ENCODE peak calls at places on chromosomes 3 and 15, in six cellular contexts. One of them, this sample, is unnamed.

GRCh38 chr3:115858995-115859807 is 235.9 kb downstream of the GAP43 start:
- DNase-seq in AG04450: no peak
- DNase-seq in spleen: no peak
- DNase-seq in pancreas: no peak
- DNase-seq in A549: no peak
- DNase-seq in tibial nerve: no peak
- DNase-seq in this sample: no peak

GRCh38 chr3:183664913-183665381 is 29.5 kb downstream of the KLHL24 start:
- DNase-seq in AG04450: peak; percentile 78
- DNase-seq in spleen: no peak
- DNase-seq in pancreas: no peak
- DNase-seq in A549: no peak
- DNase-seq in tibial nerve: no peak
- DNase-seq in this sample: no peak

GRCh38 chr15:67176195-67176971 is 78.1 kb downstream of the AAGAB start:
- DNase-seq in AG04450: no peak
- DNase-seq in spleen: no peak
- DNase-seq in pancreas: no peak
- DNase-seq in A549: no peak
- DNase-seq in tibial nerve: no peak
- DNase-seq in this sample: no peak

GRCh38 chr3:72748659-72749058 is 99.6 kb downstream of the SHQ1 start:
- DNase-seq in AG04450: no peak
- DNase-seq in spleen: no peak
- DNase-seq in pancreas: no peak
- DNase-seq in A549: no peak
- DNase-seq in tibial nerve: no peak
- DNase-seq in this sample: no peak

GRCh38 chr3:141710888-141711616 is 27.0 kb upstream of the RNF7 start:
- DNase-seq in AG04450: peak; percentile 57
- DNase-seq in spleen: no peak
- DNase-seq in pancreas: no peak
- DNase-seq in A549: no peak
- DNase-seq in tibial nerve: no peak
- DNase-seq in this sample: no peak

GRCh38 chr3:37116998-37117397 is 57.4 kb downstream of the LRRFIP2 start:
- DNase-seq in AG04450: no peak
- DNase-seq in spleen: no peak
- DNase-seq in pancreas: no peak
- DNase-seq in A549: no peak
- DNase-seq in tibial nerve: no peak
- DNase-seq in this sample: no peak

GRCh38 chr3:33395900-33396299 is 44.3 kb downstream of the UBP1 start:
- DNase-seq in AG04450: no peak
- DNase-seq in spleen: no peak
- DNase-seq in pancreas: no peak
- DNase-seq in A549: no peak
- DNase-seq in tibial nerve: no peak
- DNase-seq in this sample: no peak

GRCh38 chr3:94307588-94307987 is 244.7 kb downstream of the NSUN3 start:
- DNase-seq in AG04450: no peak
- DNase-seq in spleen: no peak
- DNase-seq in pancreas: no peak
- DNase-seq in A549: no peak
- DNase-seq in tibial nerve: no peak
- DNase-seq in this sample: no peak

GRCh38 chr15:101523560-101523940 is 34.0 kb upstream of the PCSK6 start:
- DNase-seq in AG04450: no peak
- DNase-seq in spleen: peak; percentile 65
- DNase-seq in pancreas: no peak
- DNase-seq in A549: no peak
- DNase-seq in tibial nerve: no peak
- DNase-seq in this sample: no peak

GRCh38 chr15:74157868-74158827 is 15.4 kb upstream of the ISLR start:
- DNase-seq in AG04450: no peak
- DNase-seq in spleen: no peak
- DNase-seq in pancreas: no peak
- DNase-seq in A549: no peak
- DNase-seq in tibial nerve: no peak
- DNase-seq in this sample: no peak

GRCh38 chr3:184155644-184156521 is 706 bp downstream of the DVL3 start:
- DNase-seq in AG04450: no peak
- DNase-seq in spleen: peak; percentile 90
- DNase-seq in pancreas: no peak
- DNase-seq in A549: no peak
- DNase-seq in tibial nerve: no peak
- DNase-seq in this sample: no peak

GRCh38 chr3:51953445-51953844 is 1.7 kb upstream of the GPR62 start:
- DNase-seq in AG04450: peak; percentile 49
- DNase-seq in spleen: no peak
- DNase-seq in pancreas: peak; percentile 2
- DNase-seq in A549: no peak
- DNase-seq in tibial nerve: no peak
- DNase-seq in this sample: no peak

GRCh38 chr15:45536951-45537350 is 14.4 kb upstream of the SLC30A4 start:
- DNase-seq in AG04450: no peak
- DNase-seq in spleen: no peak
- DNase-seq in pancreas: no peak
- DNase-seq in A549: no peak
- DNase-seq in tibial nerve: no peak
- DNase-seq in this sample: no peak

GRCh38 chr15:58666957-58667356 is 82.5 kb downstream of the ADAM10 start:
- DNase-seq in AG04450: no peak
- DNase-seq in spleen: no peak
- DNase-seq in pancreas: no peak
- DNase-seq in A549: no peak
- DNase-seq in tibial nerve: no peak
- DNase-seq in this sample: no peak

GRCh38 chr3:156682963-156683362 is 8.6 kb downstream of the TIPARP start:
- DNase-seq in AG04450: no peak
- DNase-seq in spleen: no peak
- DNase-seq in pancreas: no peak
- DNase-seq in A549: no peak
- DNase-seq in tibial nerve: no peak
- DNase-seq in this sample: no peak

GRCh38 chr15:77421370-77421700 is 647 bp downstream of the HMG20A start:
- DNase-seq in AG04450: no peak
- DNase-seq in spleen: no peak
- DNase-seq in pancreas: no peak
- DNase-seq in A549: peak; percentile 28
- DNase-seq in tibial nerve: no peak
- DNase-seq in this sample: no peak

GRCh38 chr3:43024183-43024865 is 45.2 kb downstream of the GASK1A start:
- DNase-seq in AG04450: no peak
- DNase-seq in spleen: no peak
- DNase-seq in pancreas: no peak
- DNase-seq in A549: no peak
- DNase-seq in tibial nerve: no peak
- DNase-seq in this sample: no peak

GRCh38 chr3:137792633-137793271 is 28.6 kb downstream of the SOX14 start:
- DNase-seq in AG04450: no peak
- DNase-seq in spleen: no peak
- DNase-seq in pancreas: no peak
- DNase-seq in A549: no peak
- DNase-seq in tibial nerve: peak; percentile 36
- DNase-seq in this sample: no peak

GRCh38 chr3:185362850-185363661 is at the start of gene MAP3K13:
- DNase-seq in AG04450: peak; percentile 78
- DNase-seq in spleen: peak; percentile 82
- DNase-seq in pancreas: peak; percentile 78
- DNase-seq in A549: peak; percentile 79
- DNase-seq in tibial nerve: peak; percentile 77
- DNase-seq in this sample: peak; percentile 21

GRCh38 chr15:60835000-60835399 is 356.1 kb upstream of the ICE2 start:
- DNase-seq in AG04450: no peak
- DNase-seq in spleen: no peak
- DNase-seq in pancreas: no peak
- DNase-seq in A549: no peak
- DNase-seq in tibial nerve: no peak
- DNase-seq in this sample: no peak

GRCh38 chr15:90557651-90558084 is 27.9 kb downstream of the CRTC3 start:
- DNase-seq in AG04450: no peak
- DNase-seq in spleen: no peak
- DNase-seq in pancreas: peak; percentile 88
- DNase-seq in A549: no peak
- DNase-seq in tibial nerve: peak; percentile 93
- DNase-seq in this sample: no peak

GRCh38 chr15:57118013-57118799 is 199.8 kb downstream of the TCF12 start:
- DNase-seq in AG04450: no peak
- DNase-seq in spleen: no peak
- DNase-seq in pancreas: no peak
- DNase-seq in A549: no peak
- DNase-seq in tibial nerve: no peak
- DNase-seq in this sample: no peak

GRCh38 chr3:192857148-192857735 is 60.4 kb downstream of the MB21D2 start:
- DNase-seq in AG04450: no peak
- DNase-seq in spleen: no peak
- DNase-seq in pancreas: no peak
- DNase-seq in A549: no peak
- DNase-seq in tibial nerve: no peak
- DNase-seq in this sample: no peak

GRCh38 chr15:88604972-88605506 is 16.1 kb upstream of the AEN start:
- DNase-seq in AG04450: no peak
- DNase-seq in spleen: no peak
- DNase-seq in pancreas: peak; percentile 67
- DNase-seq in A549: no peak
- DNase-seq in tibial nerve: no peak
- DNase-seq in this sample: no peak

GRCh38 chr15:91861223-91861622 is 7.7 kb downstream of the SLCO3A1 start:
- DNase-seq in AG04450: no peak
- DNase-seq in spleen: no peak
- DNase-seq in pancreas: no peak
- DNase-seq in A549: no peak
- DNase-seq in tibial nerve: no peak
- DNase-seq in this sample: no peak

GRCh38 chr3:188695251-188695650 is 476.5 kb upstream of the TPRG1 start:
- DNase-seq in AG04450: no peak
- DNase-seq in spleen: no peak
- DNase-seq in pancreas: no peak
- DNase-seq in A549: no peak
- DNase-seq in tibial nerve: no peak
- DNase-seq in this sample: no peak
- H3K27ac ChIP-seq in AG04450: no peak overlapping the region
- H3K27ac ChIP-seq in spleen: no peak overlapping the region
- H3K27ac ChIP-seq in pancreas: no peak overlapping the region
- H3K27ac ChIP-seq in A549: no peak overlapping the region
- H3K27ac ChIP-seq in tibial nerve: no peak overlapping the region
- H3K27ac ChIP-seq in this sample: no peak overlapping the region

GRCh38 chr3:17089314-17089700 is 204.6 kb downstream of the PLCL2 start:
- DNase-seq in AG04450: no peak
- DNase-seq in spleen: no peak
- DNase-seq in pancreas: no peak
- DNase-seq in A549: no peak
- DNase-seq in tibial nerve: no peak
- DNase-seq in this sample: no peak

GRCh38 chr3:17090271-17090992 is 205.7 kb downstream of the PLCL2 start:
- DNase-seq in AG04450: no peak
- DNase-seq in spleen: no peak
- DNase-seq in pancreas: no peak
- DNase-seq in A549: no peak
- DNase-seq in tibial nerve: no peak
- DNase-seq in this sample: no peak

GRCh38 chr3:17091895-17092294 is 207.1 kb downstream of the PLCL2 start:
- DNase-seq in AG04450: no peak
- DNase-seq in spleen: no peak
- DNase-seq in pancreas: no peak
- DNase-seq in A549: no peak
- DNase-seq in tibial nerve: no peak
- DNase-seq in this sample: no peak

GRCh38 chr3:17088602-17089313 is 204.0 kb downstream of the PLCL2 start:
- DNase-seq in AG04450: no peak
- DNase-seq in spleen: no peak
- DNase-seq in pancreas: no peak
- DNase-seq in A549: no peak
- DNase-seq in tibial nerve: no peak
- DNase-seq in this sample: no peak

GRCh38 chr3:17094551-17094950 is 209.8 kb downstream of the PLCL2 start:
- DNase-seq in AG04450: no peak
- DNase-seq in spleen: no peak
- DNase-seq in pancreas: no peak
- DNase-seq in A549: no peak
- DNase-seq in tibial nerve: no peak
- DNase-seq in this sample: no peak
- H3K27ac ChIP-seq in AG04450: no peak overlapping the region
- H3K27ac ChIP-seq in spleen: no peak overlapping the region
- H3K27ac ChIP-seq in pancreas: no peak overlapping the region
- H3K27ac ChIP-seq in A549: no peak overlapping the region
- H3K27ac ChIP-seq in tibial nerve: no peak overlapping the region
- H3K27ac ChIP-seq in this sample: no peak overlapping the region

GRCh38 chr3:101845405-101845804 is 3.9 kb upstream of the NFKBIZ start:
- DNase-seq in AG04450: no peak
- DNase-seq in spleen: no peak
- DNase-seq in pancreas: no peak
- DNase-seq in A549: no peak
- DNase-seq in tibial nerve: no peak
- DNase-seq in this sample: no peak
- H3K27ac ChIP-seq in AG04450: no peak overlapping the region
- H3K27ac ChIP-seq in spleen: no peak overlapping the region
- H3K27ac ChIP-seq in pancreas: no peak overlapping the region
- H3K27ac ChIP-seq in A549: no peak overlapping the region
- H3K27ac ChIP-seq in tibial nerve: no peak overlapping the region
- H3K27ac ChIP-seq in this sample: no peak overlapping the region

GRCh38 chr15:48384616-48385015 is 53.4 kb downstream of the DUT start:
- DNase-seq in AG04450: no peak
- DNase-seq in spleen: no peak
- DNase-seq in pancreas: no peak
- DNase-seq in A549: no peak
- DNase-seq in tibial nerve: no peak
- DNase-seq in this sample: no peak

GRCh38 chr15:48381861-48382260 is 50.6 kb downstream of the DUT start:
- DNase-seq in AG04450: no peak
- DNase-seq in spleen: no peak
- DNase-seq in pancreas: no peak
- DNase-seq in A549: no peak
- DNase-seq in tibial nerve: no peak
- DNase-seq in this sample: no peak

GRCh38 chr15:48388017-48388936 is 57.0 kb downstream of the DUT start:
- DNase-seq in AG04450: no peak
- DNase-seq in spleen: no peak
- DNase-seq in pancreas: no peak
- DNase-seq in A549: no peak
- DNase-seq in tibial nerve: no peak
- DNase-seq in this sample: no peak

GRCh38 chr15:48385431-48385830 is 54.2 kb downstream of the DUT start:
- DNase-seq in AG04450: peak; percentile 86
- DNase-seq in spleen: no peak
- DNase-seq in pancreas: no peak
- DNase-seq in A549: no peak
- DNase-seq in tibial nerve: no peak
- DNase-seq in this sample: no peak

DNA sequence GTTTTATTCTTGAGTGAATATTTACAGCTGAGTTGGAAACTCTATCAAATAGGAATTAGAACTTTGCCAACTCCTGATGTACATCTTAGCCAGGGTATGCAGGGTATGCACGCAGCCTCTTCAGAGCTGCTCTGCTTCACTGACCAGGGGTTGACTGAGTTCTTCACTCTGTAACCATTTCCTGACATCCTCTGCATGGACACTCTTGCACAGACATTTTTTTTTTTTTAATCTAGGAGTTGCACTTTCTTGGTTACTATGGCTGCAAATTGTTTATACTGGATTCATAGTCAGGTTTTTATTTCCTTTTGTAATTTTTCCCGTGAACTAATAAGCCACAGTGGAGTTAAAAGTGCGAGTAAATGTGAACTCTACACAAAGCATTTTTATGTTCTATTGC is 53.8 kb downstream of the DUT start:
- DNase-seq in AG04450: no peak
- DNase-seq in spleen: no peak
- DNase-seq in pancreas: no peak
- DNase-seq in A549: no peak
- DNase-seq in tibial nerve: no peak
- DNase-seq in this sample: no peak
- H3K27ac ChIP-seq in AG04450: no peak overlapping the region
- H3K27ac ChIP-seq in spleen: no peak overlapping the region
- H3K27ac ChIP-seq in pancreas: no peak overlapping the region
- H3K27ac ChIP-seq in A549: no peak overlapping the region
- H3K27ac ChIP-seq in tibial nerve: no peak overlapping the region
- H3K27ac ChIP-seq in this sample: peak overlapping the region; percentile 83